ENCODE peak calls at places on chromosome 4, in ten cellular contexts. One of them, this sample, is unnamed.

GRCh38 chr4:25100156-25100555 is 60.1 kb downstream of the SEPSECS start:
- DNase-seq in ELR: no peak
- DNase-seq in T-helper 9 cell: no peak
- DNase-seq in stimulated activated CD4-positive, alpha-beta T cell treated with anti-CD3 and anti-CD28 coated beads, Interleukin-1b, Interleukin-23, amount 100 ng/mL, for 48 hours: no peak
- DNase-seq in RPMI7951: peak
- DNase-seq in iPS DF 19.7: no peak
- DNase-seq in OCI-M1: no peak
- DNase-seq in neuronal stem cell: no peak
- DNase-seq in DMS 273 treated with DMSO at 0.1 percent for 48 hours: no peak
- DNase-seq in kidney tubule cell: no peak
- DNase-seq in this sample: no peak

GRCh38 chr4:54473077-54473545 is 184.6 kb upstream of the KIT start:
- DNase-seq in ELR: peak
- DNase-seq in T-helper 9 cell: no peak
- DNase-seq in stimulated activated CD4-positive, alpha-beta T cell treated with anti-CD3 and anti-CD28 coated beads, Interleukin-1b, Interleukin-23, amount 100 ng/mL, for 48 hours: no peak
- DNase-seq in RPMI7951: no peak
- DNase-seq in iPS DF 19.7: no peak
- DNase-seq in OCI-M1: peak
- DNase-seq in neuronal stem cell: no peak
- DNase-seq in DMS 273 treated with DMSO at 0.1 percent for 48 hours: no peak
- DNase-seq in kidney tubule cell: no peak
- DNase-seq in this sample: peak

GRCh38 chr4:185998791-185999190 is 70.2 kb upstream of the TLR3 start:
- DNase-seq in ELR: no peak
- DNase-seq in T-helper 9 cell: no peak
- DNase-seq in stimulated activated CD4-positive, alpha-beta T cell treated with anti-CD3 and anti-CD28 coated beads, Interleukin-1b, Interleukin-23, amount 100 ng/mL, for 48 hours: no peak
- DNase-seq in RPMI7951: no peak
- DNase-seq in iPS DF 19.7: no peak
- DNase-seq in OCI-M1: no peak
- DNase-seq in neuronal stem cell: no peak
- DNase-seq in DMS 273 treated with DMSO at 0.1 percent for 48 hours: no peak
- DNase-seq in kidney tubule cell: no peak
- DNase-seq in this sample: no peak

GRCh38 chr4:100510551-100510950 is 7.3 kb downstream of the EMCN start:
- DNase-seq in ELR: no peak
- DNase-seq in T-helper 9 cell: no peak
- DNase-seq in stimulated activated CD4-positive, alpha-beta T cell treated with anti-CD3 and anti-CD28 coated beads, Interleukin-1b, Interleukin-23, amount 100 ng/mL, for 48 hours: no peak
- DNase-seq in RPMI7951: no peak
- DNase-seq in iPS DF 19.7: no peak
- DNase-seq in OCI-M1: no peak
- DNase-seq in neuronal stem cell: no peak
- DNase-seq in DMS 273 treated with DMSO at 0.1 percent for 48 hours: no peak
- DNase-seq in kidney tubule cell: no peak
- DNase-seq in this sample: no peak

GRCh38 chr4:41620594-41621256 is 82.8 kb downstream of the LIMCH1 start:
- DNase-seq in ELR: no peak
- DNase-seq in T-helper 9 cell: no peak
- DNase-seq in stimulated activated CD4-positive, alpha-beta T cell treated with anti-CD3 and anti-CD28 coated beads, Interleukin-1b, Interleukin-23, amount 100 ng/mL, for 48 hours: no peak
- DNase-seq in RPMI7951: no peak
- DNase-seq in iPS DF 19.7: no peak
- DNase-seq in OCI-M1: peak
- DNase-seq in neuronal stem cell: no peak
- DNase-seq in DMS 273 treated with DMSO at 0.1 percent for 48 hours: no peak
- DNase-seq in kidney tubule cell: peak
- DNase-seq in this sample: no peak

GRCh38 chr4:41154814-41155177 is 59.5 kb downstream of the APBB2 start:
- DNase-seq in ELR: peak
- DNase-seq in T-helper 9 cell: no peak
- DNase-seq in stimulated activated CD4-positive, alpha-beta T cell treated with anti-CD3 and anti-CD28 coated beads, Interleukin-1b, Interleukin-23, amount 100 ng/mL, for 48 hours: no peak
- DNase-seq in RPMI7951: peak
- DNase-seq in iPS DF 19.7: no peak
- DNase-seq in OCI-M1: no peak
- DNase-seq in neuronal stem cell: no peak
- DNase-seq in DMS 273 treated with DMSO at 0.1 percent for 48 hours: no peak
- DNase-seq in kidney tubule cell: peak
- DNase-seq in this sample: no peak

GRCh38 chr4:53764761-53765490 is 173.6 kb upstream of the LNX1 start:
- DNase-seq in ELR: peak
- DNase-seq in T-helper 9 cell: no peak
- DNase-seq in stimulated activated CD4-positive, alpha-beta T cell treated with anti-CD3 and anti-CD28 coated beads, Interleukin-1b, Interleukin-23, amount 100 ng/mL, for 48 hours: no peak
- DNase-seq in RPMI7951: no peak
- DNase-seq in iPS DF 19.7: no peak
- DNase-seq in OCI-M1: no peak
- DNase-seq in neuronal stem cell: no peak
- DNase-seq in DMS 273 treated with DMSO at 0.1 percent for 48 hours: no peak
- DNase-seq in kidney tubule cell: no peak
- DNase-seq in this sample: no peak

GRCh38 chr4:101475246-101475645 is 127.9 kb upstream of the PPP3CA start:
- DNase-seq in ELR: no peak
- DNase-seq in T-helper 9 cell: no peak
- DNase-seq in stimulated activated CD4-positive, alpha-beta T cell treated with anti-CD3 and anti-CD28 coated beads, Interleukin-1b, Interleukin-23, amount 100 ng/mL, for 48 hours: no peak
- DNase-seq in RPMI7951: no peak
- DNase-seq in iPS DF 19.7: no peak
- DNase-seq in OCI-M1: no peak
- DNase-seq in neuronal stem cell: no peak
- DNase-seq in DMS 273 treated with DMSO at 0.1 percent for 48 hours: no peak
- DNase-seq in kidney tubule cell: no peak
- DNase-seq in this sample: no peak

GRCh38 chr4:6272863-6273660 is 3.4 kb downstream of the WFS1 start:
- DNase-seq in ELR: peak
- DNase-seq in T-helper 9 cell: no peak
- DNase-seq in stimulated activated CD4-positive, alpha-beta T cell treated with anti-CD3 and anti-CD28 coated beads, Interleukin-1b, Interleukin-23, amount 100 ng/mL, for 48 hours: no peak
- DNase-seq in RPMI7951: peak
- DNase-seq in iPS DF 19.7: no peak
- DNase-seq in OCI-M1: no peak
- DNase-seq in neuronal stem cell: no peak
- DNase-seq in DMS 273 treated with DMSO at 0.1 percent for 48 hours: no peak
- DNase-seq in kidney tubule cell: peak
- DNase-seq in this sample: no peak

GRCh38 chr4:76407440-76408119 is 13.4 kb downstream of the CCDC158 start:
- DNase-seq in ELR: peak
- DNase-seq in T-helper 9 cell: no peak
- DNase-seq in stimulated activated CD4-positive, alpha-beta T cell treated with anti-CD3 and anti-CD28 coated beads, Interleukin-1b, Interleukin-23, amount 100 ng/mL, for 48 hours: no peak
- DNase-seq in RPMI7951: no peak
- DNase-seq in iPS DF 19.7: no peak
- DNase-seq in OCI-M1: no peak
- DNase-seq in neuronal stem cell: no peak
- DNase-seq in DMS 273 treated with DMSO at 0.1 percent for 48 hours: no peak
- DNase-seq in kidney tubule cell: no peak
- DNase-seq in this sample: no peak

GRCh38 chr4:56688094-56688647 is 7.1 kb upstream of the HOPX start:
- DNase-seq in ELR: no peak
- DNase-seq in T-helper 9 cell: no peak
- DNase-seq in stimulated activated CD4-positive, alpha-beta T cell treated with anti-CD3 and anti-CD28 coated beads, Interleukin-1b, Interleukin-23, amount 100 ng/mL, for 48 hours: no peak
- DNase-seq in RPMI7951: no peak
- DNase-seq in iPS DF 19.7: no peak
- DNase-seq in OCI-M1: no peak
- DNase-seq in neuronal stem cell: no peak
- DNase-seq in DMS 273 treated with DMSO at 0.1 percent for 48 hours: no peak
- DNase-seq in kidney tubule cell: no peak
- DNase-seq in this sample: no peak

GRCh38 chr4:127049506-127049905 is 583.3 kb upstream of the INTU start:
- DNase-seq in ELR: no peak
- DNase-seq in T-helper 9 cell: no peak
- DNase-seq in stimulated activated CD4-positive, alpha-beta T cell treated with anti-CD3 and anti-CD28 coated beads, Interleukin-1b, Interleukin-23, amount 100 ng/mL, for 48 hours: no peak
- DNase-seq in RPMI7951: no peak
- DNase-seq in iPS DF 19.7: no peak
- DNase-seq in OCI-M1: no peak
- DNase-seq in neuronal stem cell: no peak
- DNase-seq in DMS 273 treated with DMSO at 0.1 percent for 48 hours: no peak
- DNase-seq in kidney tubule cell: peak
- DNase-seq in this sample: no peak

GRCh38 chr4:10285028-10285427 is 168.4 kb upstream of the WDR1 start:
- DNase-seq in ELR: peak
- DNase-seq in T-helper 9 cell: no peak
- DNase-seq in stimulated activated CD4-positive, alpha-beta T cell treated with anti-CD3 and anti-CD28 coated beads, Interleukin-1b, Interleukin-23, amount 100 ng/mL, for 48 hours: no peak
- DNase-seq in RPMI7951: peak
- DNase-seq in iPS DF 19.7: no peak
- DNase-seq in OCI-M1: no peak
- DNase-seq in neuronal stem cell: no peak
- DNase-seq in DMS 273 treated with DMSO at 0.1 percent for 48 hours: no peak
- DNase-seq in kidney tubule cell: peak
- DNase-seq in this sample: no peak

GRCh38 chr4:15793506-15794363 is 15.6 kb downstream of the CD38 start:
- DNase-seq in ELR: no peak
- DNase-seq in T-helper 9 cell: no peak
- DNase-seq in stimulated activated CD4-positive, alpha-beta T cell treated with anti-CD3 and anti-CD28 coated beads, Interleukin-1b, Interleukin-23, amount 100 ng/mL, for 48 hours: no peak
- DNase-seq in RPMI7951: peak
- DNase-seq in iPS DF 19.7: no peak
- DNase-seq in OCI-M1: peak
- DNase-seq in neuronal stem cell: no peak
- DNase-seq in DMS 273 treated with DMSO at 0.1 percent for 48 hours: peak
- DNase-seq in kidney tubule cell: no peak
- DNase-seq in this sample: no peak

GRCh38 chr4:56755901-56756300 is 65.6 kb downstream of the SPINK2 start:
- DNase-seq in ELR: peak
- DNase-seq in T-helper 9 cell: no peak
- DNase-seq in stimulated activated CD4-positive, alpha-beta T cell treated with anti-CD3 and anti-CD28 coated beads, Interleukin-1b, Interleukin-23, amount 100 ng/mL, for 48 hours: no peak
- DNase-seq in RPMI7951: peak
- DNase-seq in iPS DF 19.7: no peak
- DNase-seq in OCI-M1: no peak
- DNase-seq in neuronal stem cell: no peak
- DNase-seq in DMS 273 treated with DMSO at 0.1 percent for 48 hours: no peak
- DNase-seq in kidney tubule cell: no peak
- DNase-seq in this sample: no peak

GRCh38 chr4:7103599-7104365 is 35.9 kb upstream of the GRPEL1 start:
- DNase-seq in ELR: no peak
- DNase-seq in T-helper 9 cell: no peak
- DNase-seq in stimulated activated CD4-positive, alpha-beta T cell treated with anti-CD3 and anti-CD28 coated beads, Interleukin-1b, Interleukin-23, amount 100 ng/mL, for 48 hours: no peak
- DNase-seq in RPMI7951: no peak
- DNase-seq in iPS DF 19.7: no peak
- DNase-seq in OCI-M1: no peak
- DNase-seq in neuronal stem cell: no peak
- DNase-seq in DMS 273 treated with DMSO at 0.1 percent for 48 hours: no peak
- DNase-seq in kidney tubule cell: no peak
- DNase-seq in this sample: no peak

GRCh38 chr4:89293299-89293698 is 14.3 kb downstream of the GPRIN3 start:
- DNase-seq in ELR: no peak
- DNase-seq in T-helper 9 cell: no peak
- DNase-seq in stimulated activated CD4-positive, alpha-beta T cell treated with anti-CD3 and anti-CD28 coated beads, Interleukin-1b, Interleukin-23, amount 100 ng/mL, for 48 hours: no peak
- DNase-seq in RPMI7951: no peak
- DNase-seq in iPS DF 19.7: no peak
- DNase-seq in OCI-M1: no peak
- DNase-seq in neuronal stem cell: no peak
- DNase-seq in DMS 273 treated with DMSO at 0.1 percent for 48 hours: no peak
- DNase-seq in kidney tubule cell: no peak
- DNase-seq in this sample: no peak

GRCh38 chr4:114694770-114695169 is 96.2 kb downstream of the UGT8 start:
- DNase-seq in ELR: peak
- DNase-seq in T-helper 9 cell: no peak
- DNase-seq in stimulated activated CD4-positive, alpha-beta T cell treated with anti-CD3 and anti-CD28 coated beads, Interleukin-1b, Interleukin-23, amount 100 ng/mL, for 48 hours: no peak
- DNase-seq in RPMI7951: peak
- DNase-seq in iPS DF 19.7: no peak
- DNase-seq in OCI-M1: peak
- DNase-seq in neuronal stem cell: peak
- DNase-seq in DMS 273 treated with DMSO at 0.1 percent for 48 hours: no peak
- DNase-seq in kidney tubule cell: peak
- DNase-seq in this sample: no peak

GRCh38 chr4:181259081-181259480 is 984.1 kb upstream of the TENM3 start:
- DNase-seq in ELR: no peak
- DNase-seq in T-helper 9 cell: no peak
- DNase-seq in stimulated activated CD4-positive, alpha-beta T cell treated with anti-CD3 and anti-CD28 coated beads, Interleukin-1b, Interleukin-23, amount 100 ng/mL, for 48 hours: no peak
- DNase-seq in RPMI7951: no peak
- DNase-seq in iPS DF 19.7: no peak
- DNase-seq in OCI-M1: no peak
- DNase-seq in neuronal stem cell: no peak
- DNase-seq in DMS 273 treated with DMSO at 0.1 percent for 48 hours: no peak
- DNase-seq in kidney tubule cell: no peak
- DNase-seq in this sample: no peak

GRCh38 chr4:48109413-48110263 is 24.4 kb downstream of the TXK start:
- DNase-seq in ELR: peak
- DNase-seq in T-helper 9 cell: no peak
- DNase-seq in stimulated activated CD4-positive, alpha-beta T cell treated with anti-CD3 and anti-CD28 coated beads, Interleukin-1b, Interleukin-23, amount 100 ng/mL, for 48 hours: no peak
- DNase-seq in RPMI7951: peak
- DNase-seq in iPS DF 19.7: peak
- DNase-seq in OCI-M1: peak
- DNase-seq in neuronal stem cell: no peak
- DNase-seq in DMS 273 treated with DMSO at 0.1 percent for 48 hours: no peak
- DNase-seq in kidney tubule cell: peak
- DNase-seq in this sample: no peak

GRCh38 chr4:42280327-42281095 is 116.8 kb upstream of the SHISA3 start:
- DNase-seq in ELR: peak
- DNase-seq in T-helper 9 cell: no peak
- DNase-seq in stimulated activated CD4-positive, alpha-beta T cell treated with anti-CD3 and anti-CD28 coated beads, Interleukin-1b, Interleukin-23, amount 100 ng/mL, for 48 hours: no peak
- DNase-seq in RPMI7951: peak
- DNase-seq in iPS DF 19.7: no peak
- DNase-seq in OCI-M1: peak
- DNase-seq in neuronal stem cell: no peak
- DNase-seq in DMS 273 treated with DMSO at 0.1 percent for 48 hours: no peak
- DNase-seq in kidney tubule cell: peak
- DNase-seq in this sample: no peak

GRCh38 chr4:7513731-7514130 is 79.0 kb upstream of the PSAPL1 start:
- DNase-seq in ELR: peak
- DNase-seq in T-helper 9 cell: no peak
- DNase-seq in stimulated activated CD4-positive, alpha-beta T cell treated with anti-CD3 and anti-CD28 coated beads, Interleukin-1b, Interleukin-23, amount 100 ng/mL, for 48 hours: no peak
- DNase-seq in RPMI7951: peak
- DNase-seq in iPS DF 19.7: no peak
- DNase-seq in OCI-M1: no peak
- DNase-seq in neuronal stem cell: no peak
- DNase-seq in DMS 273 treated with DMSO at 0.1 percent for 48 hours: no peak
- DNase-seq in kidney tubule cell: no peak
- DNase-seq in this sample: no peak

GRCh38 chr4:8568068-8568668 is 12.0 kb upstream of the GPR78 start:
- DNase-seq in ELR: no peak
- DNase-seq in T-helper 9 cell: no peak
- DNase-seq in stimulated activated CD4-positive, alpha-beta T cell treated with anti-CD3 and anti-CD28 coated beads, Interleukin-1b, Interleukin-23, amount 100 ng/mL, for 48 hours: no peak
- DNase-seq in RPMI7951: no peak
- DNase-seq in iPS DF 19.7: peak
- DNase-seq in OCI-M1: no peak
- DNase-seq in neuronal stem cell: no peak
- DNase-seq in DMS 273 treated with DMSO at 0.1 percent for 48 hours: no peak
- DNase-seq in kidney tubule cell: no peak
- DNase-seq in this sample: no peak

GRCh38 chr4:95536650-95537049 is 12.1 kb downstream of the UNC5C start:
- DNase-seq in ELR: no peak
- DNase-seq in T-helper 9 cell: no peak
- DNase-seq in stimulated activated CD4-positive, alpha-beta T cell treated with anti-CD3 and anti-CD28 coated beads, Interleukin-1b, Interleukin-23, amount 100 ng/mL, for 48 hours: no peak
- DNase-seq in RPMI7951: no peak
- DNase-seq in iPS DF 19.7: no peak
- DNase-seq in OCI-M1: no peak
- DNase-seq in neuronal stem cell: no peak
- DNase-seq in DMS 273 treated with DMSO at 0.1 percent for 48 hours: no peak
- DNase-seq in kidney tubule cell: no peak
- DNase-seq in this sample: no peak

GRCh38 chr4:37983951-37984350 is 23.8 kb downstream of the PTTG2 start:
- DNase-seq in ELR: peak
- DNase-seq in T-helper 9 cell: no peak
- DNase-seq in stimulated activated CD4-positive, alpha-beta T cell treated with anti-CD3 and anti-CD28 coated beads, Interleukin-1b, Interleukin-23, amount 100 ng/mL, for 48 hours: no peak
- DNase-seq in RPMI7951: peak
- DNase-seq in iPS DF 19.7: no peak
- DNase-seq in OCI-M1: no peak
- DNase-seq in neuronal stem cell: no peak
- DNase-seq in DMS 273 treated with DMSO at 0.1 percent for 48 hours: no peak
- DNase-seq in kidney tubule cell: no peak
- DNase-seq in this sample: no peak

GRCh38 chr4:40403079-40403478 is 67.9 kb downstream of the CHRNA9 start:
- DNase-seq in ELR: no peak
- DNase-seq in T-helper 9 cell: no peak
- DNase-seq in stimulated activated CD4-positive, alpha-beta T cell treated with anti-CD3 and anti-CD28 coated beads, Interleukin-1b, Interleukin-23, amount 100 ng/mL, for 48 hours: no peak
- DNase-seq in RPMI7951: no peak
- DNase-seq in iPS DF 19.7: no peak
- DNase-seq in OCI-M1: no peak
- DNase-seq in neuronal stem cell: no peak
- DNase-seq in DMS 273 treated with DMSO at 0.1 percent for 48 hours: no peak
- DNase-seq in kidney tubule cell: no peak
- DNase-seq in this sample: no peak

GRCh38 chr4:185237185-185237584 is 27.8 kb downstream of the SNX25 start:
- DNase-seq in ELR: no peak
- DNase-seq in T-helper 9 cell: no peak
- DNase-seq in stimulated activated CD4-positive, alpha-beta T cell treated with anti-CD3 and anti-CD28 coated beads, Interleukin-1b, Interleukin-23, amount 100 ng/mL, for 48 hours: no peak
- DNase-seq in RPMI7951: no peak
- DNase-seq in iPS DF 19.7: no peak
- DNase-seq in OCI-M1: no peak
- DNase-seq in neuronal stem cell: no peak
- DNase-seq in DMS 273 treated with DMSO at 0.1 percent for 48 hours: no peak
- DNase-seq in kidney tubule cell: no peak
- DNase-seq in this sample: no peak

GRCh38 chr4:137213372-137214173 is 318.7 kb downstream of the PCDH18 start:
- DNase-seq in ELR: peak
- DNase-seq in T-helper 9 cell: no peak
- DNase-seq in stimulated activated CD4-positive, alpha-beta T cell treated with anti-CD3 and anti-CD28 coated beads, Interleukin-1b, Interleukin-23, amount 100 ng/mL, for 48 hours: no peak
- DNase-seq in RPMI7951: peak
- DNase-seq in iPS DF 19.7: no peak
- DNase-seq in OCI-M1: no peak
- DNase-seq in neuronal stem cell: no peak
- DNase-seq in DMS 273 treated with DMSO at 0.1 percent for 48 hours: peak
- DNase-seq in kidney tubule cell: no peak
- DNase-seq in this sample: no peak